ENCODE peak calls at places on chromosome 3, in eight cellular contexts. C is GDM1; K is activated naive CD8-positive, alpha-beta T cell treated with anti-CD3 and anti-CD28 coated beads, Interleukin-2, amount 50 U/mL, for 24 hours; R is A172; V is HEK293T; G is upper lobe of right lung; U is stimulated activated CD4-positive, alpha-beta T cell treated with anti-CD3 and anti-CD28 coated beads, Interleukin-15, amount 100 ng/mL, for 24 hours; Q is ELF-1. W is an unnamed sample.
A peak's percentile ranks its signal among the peaks of the same experiment; 100 is the strongest.

GRCh38 chr3:36891651-36892268 is 53.1 kb downstream of the TRANK1 start:
- DNase-seq in K (no peak), G (no peak), Q (no peak), R (no peak), V (no peak), U (no peak), C (no peak), W (no peak)

GRCh38 chr3:78610462-78611125 is 1157.2 kb downstream of the ROBO1 start:
- DNase-seq in V (no peak), G (no peak), C (no peak), Q (no peak), R (no peak), U (no peak), K (no peak), W (no peak)

GRCh38 chr3:196138927-196139680 is 57.2 kb upstream of the TFRC start:
- DNase-seq in K (no peak), G (no peak), V (no peak), U (no peak), Q (peak; percentile 61), R (peak; percentile 45), C (no peak), W (no peak)

GRCh38 chr3:116069024-116069423 is 376.3 kb downstream of the LSAMP start:
- DNase-seq in C (no peak), G (no peak), U (no peak), R (no peak), V (no peak), K (no peak), Q (no peak), W (no peak)

GRCh38 chr3:59502806-59503205 is 453.0 kb upstream of the CFAP20DC start:
- DNase-seq in Q (no peak), R (peak; percentile 79), C (no peak), V (no peak), U (peak; percentile 61), K (peak; percentile 34), G (no peak), W (no peak)

GRCh38 chr3:157573281-157573680 is 70.1 kb upstream of the VEPH1 start:
- DNase-seq in C (no peak), U (no peak), G (no peak), K (no peak), R (no peak), Q (no peak), V (no peak), W (no peak)

GRCh38 chr3:170414202-170414663 is 4.4 kb upstream of the CLDN11 start:
- DNase-seq in R (peak; percentile 89), G (no peak), K (peak; percentile 15), V (peak; percentile 64), Q (peak; percentile 59), C (peak; percentile 40), U (peak; percentile 41), W (peak; percentile 52)

GRCh38 chr3:130850044-130850797 is 43.7 kb upstream of the ATP2C1 start:
- DNase-seq in Q (no peak), V (peak; percentile 21), R (peak; percentile 92), G (no peak), C (peak; percentile 91), K (peak; percentile 35), U (peak; percentile 70), W (peak; percentile 51)

GRCh38 chr3:186849392-186849975 is 7.0 kb downstream of the ADIPOQ start:
- DNase-seq in K (no peak), R (peak; percentile 55), G (no peak), U (peak; percentile 13), V (peak; percentile 14), Q (no peak), C (no peak), W (no peak)

GRCh38 chr3:143731776-143732175 is 116.5 kb downstream of the SLC9A9 start:
- DNase-seq in Q (no peak), R (no peak), U (no peak), V (no peak), C (no peak), K (no peak), G (no peak), W (no peak)

GRCh38 chr3:14340960-14341708 is 61.3 kb upstream of the SLC6A6 start:
- DNase-seq in C (no peak), V (no peak), R (no peak), G (no peak), K (no peak), U (no peak), Q (no peak), W (no peak)

GRCh38 chr3:129304141-129304540 is 25.5 kb downstream of the HMCES start:
- DNase-seq in U (no peak), Q (no peak), R (no peak), C (no peak), K (no peak), G (no peak), V (no peak), W (no peak)

GRCh38 chr3:7447197-7447769 is 586.4 kb downstream of the GRM7 start:
- DNase-seq in K (no peak), Q (no peak), R (no peak), G (no peak), C (no peak), V (no peak), U (no peak), W (no peak)

GRCh38 chr3:15959434-15959811 is 161.6 kb upstream of the ANKRD28 start:
- DNase-seq in Q (no peak), K (no peak), U (no peak), G (no peak), R (no peak), C (no peak), V (no peak), W (no peak)

GRCh38 chr3:157618075-157618760 is 115.0 kb upstream of the VEPH1 start:
- DNase-seq in C (peak; percentile 8), V (peak; percentile 47), K (no peak), R (peak; percentile 86), G (no peak), U (no peak), Q (no peak), W (no peak)

GRCh38 chr3:188578579-188579363 is 424.8 kb downstream of the LPP start:
- DNase-seq in Q (no peak), U (peak; percentile 34), G (no peak), C (no peak), R (peak; percentile 36), K (peak; percentile 12), V (no peak), W (no peak)

GRCh38 chr3:151214459-151214858 is 11.4 kb upstream of the GPR171 start:
- DNase-seq in R (no peak), K (no peak), U (no peak), C (no peak), G (no peak), Q (no peak), V (no peak), W (no peak)

GRCh38 chr3:16865335-16865734 is 19.4 kb upstream of the PLCL2 start:
- DNase-seq in G (no peak), K (no peak), V (no peak), C (no peak), Q (no peak), R (no peak), U (no peak), W (no peak)

GRCh38 chr3:9316881-9317341 is 45.9 kb upstream of the THUMPD3 start:
- DNase-seq in G (no peak), U (no peak), C (no peak), Q (peak; percentile 69), V (no peak), R (peak; percentile 60), K (no peak), W (no peak)

GRCh38 chr3:52185837-52186236 is 12.1 kb upstream of the ALAS1 start:
- DNase-seq in Q (no peak), U (no peak), C (no peak), V (no peak), K (no peak), G (no peak), R (no peak), W (no peak)

GRCh38 chr3:126464494-126464893 is 11.2 kb downstream of the ZXDC start:
- DNase-seq in R (no peak), Q (no peak), V (no peak), K (no peak), G (no peak), C (no peak), U (no peak), W (no peak)